ENCODE peak calls at places on chromosomes 7 and 10, in ten cellular contexts. One of them, this sample, is unnamed.

GRCh38 chr7:22821702-22822485 is 755 bp downstream of the TOMM7 start:
- DNase-seq in small intestine: peak
- DNase-seq in fibroblast of lung: no peak
- DNase-seq in fibroblast of villous mesenchyme: peak
- DNase-seq in tibial nerve: no peak
- DNase-seq in neuronal stem cell: no peak
- DNase-seq in endodermal cell: peak
- DNase-seq in H7: no peak
- DNase-seq in AG10803: peak
- DNase-seq in left ventricle myocardium inferior: no peak
- DNase-seq in this sample: no peak

GRCh38 chr10:9681655-9682054 is 1336.0 kb upstream of the CELF2 start:
- DNase-seq in small intestine: no peak
- DNase-seq in fibroblast of lung: no peak
- DNase-seq in fibroblast of villous mesenchyme: no peak
- DNase-seq in tibial nerve: no peak
- DNase-seq in neuronal stem cell: no peak
- DNase-seq in endodermal cell: no peak
- DNase-seq in H7: no peak
- DNase-seq in AG10803: no peak
- DNase-seq in left ventricle myocardium inferior: no peak
- DNase-seq in this sample: no peak

GRCh38 chr7:2598175-2598823 is 33.5 kb upstream of the TTYH3 start:
- DNase-seq in small intestine: no peak
- DNase-seq in fibroblast of lung: no peak
- DNase-seq in fibroblast of villous mesenchyme: no peak
- DNase-seq in tibial nerve: no peak
- DNase-seq in neuronal stem cell: no peak
- DNase-seq in endodermal cell: no peak
- DNase-seq in H7: peak
- DNase-seq in AG10803: no peak
- DNase-seq in left ventricle myocardium inferior: no peak
- DNase-seq in this sample: no peak

GRCh38 chr7:133668296-133669060 is 415.6 kb downstream of the EXOC4 start:
- DNase-seq in small intestine: no peak
- DNase-seq in fibroblast of lung: no peak
- DNase-seq in fibroblast of villous mesenchyme: no peak
- DNase-seq in tibial nerve: no peak
- DNase-seq in neuronal stem cell: no peak
- DNase-seq in endodermal cell: no peak
- DNase-seq in H7: no peak
- DNase-seq in AG10803: peak
- DNase-seq in left ventricle myocardium inferior: no peak
- DNase-seq in this sample: no peak

GRCh38 chr7:92076509-92076908 is 57.8 kb downstream of the CYP51A1 start:
- DNase-seq in small intestine: no peak
- DNase-seq in fibroblast of lung: no peak
- DNase-seq in fibroblast of villous mesenchyme: no peak
- DNase-seq in tibial nerve: no peak
- DNase-seq in neuronal stem cell: no peak
- DNase-seq in endodermal cell: no peak
- DNase-seq in H7: no peak
- DNase-seq in AG10803: no peak
- DNase-seq in left ventricle myocardium inferior: no peak
- DNase-seq in this sample: no peak

GRCh38 chr10:77927343-77928256 is 1.0 kb upstream of the DLG5 start:
- DNase-seq in small intestine: peak
- DNase-seq in fibroblast of lung: peak
- DNase-seq in fibroblast of villous mesenchyme: no peak
- DNase-seq in tibial nerve: no peak
- DNase-seq in neuronal stem cell: peak
- DNase-seq in endodermal cell: peak
- DNase-seq in H7: no peak
- DNase-seq in AG10803: no peak
- DNase-seq in left ventricle myocardium inferior: no peak
- DNase-seq in this sample: no peak

GRCh38 chr10:22597142-22597541 is 117.2 kb downstream of the PIP4K2A start:
- DNase-seq in small intestine: peak
- DNase-seq in fibroblast of lung: peak
- DNase-seq in fibroblast of villous mesenchyme: no peak
- DNase-seq in tibial nerve: no peak
- DNase-seq in neuronal stem cell: no peak
- DNase-seq in endodermal cell: peak
- DNase-seq in H7: no peak
- DNase-seq in AG10803: peak
- DNase-seq in left ventricle myocardium inferior: no peak
- DNase-seq in this sample: no peak

GRCh38 chr10:14302035-14302434 is 28.7 kb downstream of the FRMD4A start:
- DNase-seq in small intestine: no peak
- DNase-seq in fibroblast of lung: peak
- DNase-seq in fibroblast of villous mesenchyme: no peak
- DNase-seq in tibial nerve: no peak
- DNase-seq in neuronal stem cell: no peak
- DNase-seq in endodermal cell: no peak
- DNase-seq in H7: peak
- DNase-seq in AG10803: peak
- DNase-seq in left ventricle myocardium inferior: no peak
- DNase-seq in this sample: no peak

GRCh38 chr10:13161267-13162012 is at the start of gene MCM10:
- DNase-seq in small intestine: peak
- DNase-seq in fibroblast of lung: peak
- DNase-seq in fibroblast of villous mesenchyme: peak
- DNase-seq in tibial nerve: peak
- DNase-seq in neuronal stem cell: peak
- DNase-seq in endodermal cell: peak
- DNase-seq in H7: peak
- DNase-seq in AG10803: peak
- DNase-seq in left ventricle myocardium inferior: peak
- DNase-seq in this sample: peak

GRCh38 chr10:13160934-13161266 is 458 bp upstream of the MCM10 start:
- DNase-seq in small intestine: no peak
- DNase-seq in fibroblast of lung: no peak
- DNase-seq in fibroblast of villous mesenchyme: no peak
- DNase-seq in tibial nerve: no peak
- DNase-seq in neuronal stem cell: no peak
- DNase-seq in endodermal cell: no peak
- DNase-seq in H7: no peak
- DNase-seq in AG10803: no peak
- DNase-seq in left ventricle myocardium inferior: no peak
- DNase-seq in this sample: no peak

GRCh38 chr10:13162013-13162364 is 631 bp downstream of the MCM10 start:
- DNase-seq in small intestine: no peak
- DNase-seq in fibroblast of lung: peak
- DNase-seq in fibroblast of villous mesenchyme: no peak
- DNase-seq in tibial nerve: no peak
- DNase-seq in neuronal stem cell: peak
- DNase-seq in endodermal cell: no peak
- DNase-seq in H7: peak
- DNase-seq in AG10803: no peak
- DNase-seq in left ventricle myocardium inferior: no peak
- DNase-seq in this sample: no peak

GRCh38 chr10:13163859-13164258 is 2.5 kb downstream of the MCM10 start:
- DNase-seq in small intestine: no peak
- DNase-seq in fibroblast of lung: no peak
- DNase-seq in fibroblast of villous mesenchyme: no peak
- DNase-seq in tibial nerve: no peak
- DNase-seq in neuronal stem cell: no peak
- DNase-seq in endodermal cell: no peak
- DNase-seq in H7: no peak
- DNase-seq in AG10803: no peak
- DNase-seq in left ventricle myocardium inferior: no peak
- DNase-seq in this sample: no peak

GRCh38 chr10:13158401-13158800 is 3.0 kb upstream of the MCM10 start:
- DNase-seq in small intestine: peak
- DNase-seq in fibroblast of lung: no peak
- DNase-seq in fibroblast of villous mesenchyme: peak
- DNase-seq in tibial nerve: no peak
- DNase-seq in neuronal stem cell: no peak
- DNase-seq in endodermal cell: no peak
- DNase-seq in H7: no peak
- DNase-seq in AG10803: no peak
- DNase-seq in left ventricle myocardium inferior: no peak
- DNase-seq in this sample: no peak
- H3K4me3 ChIP-seq in small intestine: no peak
- H3K4me3 ChIP-seq in fibroblast of lung: peak
- H3K4me3 ChIP-seq in fibroblast of villous mesenchyme: peak
- H3K4me3 ChIP-seq in tibial nerve: peak
- H3K4me3 ChIP-seq in neuronal stem cell: no peak
- H3K4me3 ChIP-seq in endodermal cell: no peak
- H3K4me3 ChIP-seq in H7: no peak
- H3K4me3 ChIP-seq in AG10803: peak
- H3K4me3 ChIP-seq in left ventricle myocardium inferior: peak
- H3K4me3 ChIP-seq in this sample: no peak

GRCh38 chr7:100887186-100887954 is 2.1 kb downstream of the UFSP1 start:
- DNase-seq in small intestine: peak
- DNase-seq in fibroblast of lung: no peak
- DNase-seq in fibroblast of villous mesenchyme: no peak
- DNase-seq in tibial nerve: no peak
- DNase-seq in neuronal stem cell: no peak
- DNase-seq in endodermal cell: no peak
- DNase-seq in H7: peak
- DNase-seq in AG10803: no peak
- DNase-seq in left ventricle myocardium inferior: no peak
- DNase-seq in this sample: no peak

GRCh38 chr7:100888988-100889760 is at the start of gene UFSP1:
- DNase-seq in small intestine: no peak
- DNase-seq in fibroblast of lung: no peak
- DNase-seq in fibroblast of villous mesenchyme: no peak
- DNase-seq in tibial nerve: no peak
- DNase-seq in neuronal stem cell: no peak
- DNase-seq in endodermal cell: no peak
- DNase-seq in H7: no peak
- DNase-seq in AG10803: no peak
- DNase-seq in left ventricle myocardium inferior: no peak
- DNase-seq in this sample: no peak

GRCh38 chr7:100887955-100888481 is 1.5 kb downstream of the UFSP1 start:
- DNase-seq in small intestine: no peak
- DNase-seq in fibroblast of lung: no peak
- DNase-seq in fibroblast of villous mesenchyme: no peak
- DNase-seq in tibial nerve: no peak
- DNase-seq in neuronal stem cell: no peak
- DNase-seq in endodermal cell: no peak
- DNase-seq in H7: peak
- DNase-seq in AG10803: no peak
- DNase-seq in left ventricle myocardium inferior: no peak
- DNase-seq in this sample: no peak

GRCh38 chr7:100889761-100890639 is 485 bp upstream of the UFSP1 start:
- DNase-seq in small intestine: peak
- DNase-seq in fibroblast of lung: peak
- DNase-seq in fibroblast of villous mesenchyme: peak
- DNase-seq in tibial nerve: peak
- DNase-seq in neuronal stem cell: peak
- DNase-seq in endodermal cell: peak
- DNase-seq in H7: peak
- DNase-seq in AG10803: peak
- DNase-seq in left ventricle myocardium inferior: peak
- DNase-seq in this sample: peak

GRCh38 chr7:100888529-100888987 is 957 bp downstream of the UFSP1 start:
- DNase-seq in small intestine: peak
- DNase-seq in fibroblast of lung: no peak
- DNase-seq in fibroblast of villous mesenchyme: no peak
- DNase-seq in tibial nerve: no peak
- DNase-seq in neuronal stem cell: no peak
- DNase-seq in endodermal cell: no peak
- DNase-seq in H7: no peak
- DNase-seq in AG10803: no peak
- DNase-seq in left ventricle myocardium inferior: no peak
- DNase-seq in this sample: no peak
- H3K4me3 ChIP-seq in small intestine: peak
- H3K4me3 ChIP-seq in fibroblast of lung: peak
- H3K4me3 ChIP-seq in fibroblast of villous mesenchyme: peak
- H3K4me3 ChIP-seq in tibial nerve: peak
- H3K4me3 ChIP-seq in neuronal stem cell: peak
- H3K4me3 ChIP-seq in endodermal cell: peak
- H3K4me3 ChIP-seq in H7: peak
- H3K4me3 ChIP-seq in AG10803: peak
- H3K4me3 ChIP-seq in left ventricle myocardium inferior: peak
- H3K4me3 ChIP-seq in this sample: peak

GRCh38 chr7:101664390-101664789 is 35.3 kb upstream of the MYL10 start:
- DNase-seq in small intestine: no peak
- DNase-seq in fibroblast of lung: no peak
- DNase-seq in fibroblast of villous mesenchyme: no peak
- DNase-seq in tibial nerve: no peak
- DNase-seq in neuronal stem cell: no peak
- DNase-seq in endodermal cell: peak
- DNase-seq in H7: peak
- DNase-seq in AG10803: no peak
- DNase-seq in left ventricle myocardium inferior: no peak
- DNase-seq in this sample: no peak

GRCh38 chr7:101666293-101666692 is 37.2 kb upstream of the MYL10 start:
- DNase-seq in small intestine: no peak
- DNase-seq in fibroblast of lung: no peak
- DNase-seq in fibroblast of villous mesenchyme: no peak
- DNase-seq in tibial nerve: no peak
- DNase-seq in neuronal stem cell: no peak
- DNase-seq in endodermal cell: no peak
- DNase-seq in H7: no peak
- DNase-seq in AG10803: no peak
- DNase-seq in left ventricle myocardium inferior: no peak
- DNase-seq in this sample: no peak

GRCh38 chr7:101663747-101664146 is 34.7 kb upstream of the MYL10 start:
- DNase-seq in small intestine: no peak
- DNase-seq in fibroblast of lung: no peak
- DNase-seq in fibroblast of villous mesenchyme: no peak
- DNase-seq in tibial nerve: no peak
- DNase-seq in neuronal stem cell: no peak
- DNase-seq in endodermal cell: no peak
- DNase-seq in H7: no peak
- DNase-seq in AG10803: no peak
- DNase-seq in left ventricle myocardium inferior: no peak
- DNase-seq in this sample: no peak

GRCh38 chr7:101666751-101667150 is 37.7 kb upstream of the MYL10 start:
- DNase-seq in small intestine: no peak
- DNase-seq in fibroblast of lung: no peak
- DNase-seq in fibroblast of villous mesenchyme: no peak
- DNase-seq in tibial nerve: no peak
- DNase-seq in neuronal stem cell: no peak
- DNase-seq in endodermal cell: no peak
- DNase-seq in H7: no peak
- DNase-seq in AG10803: peak
- DNase-seq in left ventricle myocardium inferior: no peak
- DNase-seq in this sample: no peak

GRCh38 chr7:101664893-101665471 is 35.9 kb upstream of the MYL10 start:
- DNase-seq in small intestine: no peak
- DNase-seq in fibroblast of lung: no peak
- DNase-seq in fibroblast of villous mesenchyme: no peak
- DNase-seq in tibial nerve: no peak
- DNase-seq in neuronal stem cell: no peak
- DNase-seq in endodermal cell: no peak
- DNase-seq in H7: peak
- DNase-seq in AG10803: no peak
- DNase-seq in left ventricle myocardium inferior: no peak
- DNase-seq in this sample: no peak
- H3K4me3 ChIP-seq in small intestine: no peak
- H3K4me3 ChIP-seq in fibroblast of lung: no peak
- H3K4me3 ChIP-seq in fibroblast of villous mesenchyme: no peak
- H3K4me3 ChIP-seq in tibial nerve: no peak
- H3K4me3 ChIP-seq in neuronal stem cell: no peak
- H3K4me3 ChIP-seq in endodermal cell: no peak
- H3K4me3 ChIP-seq in H7: no peak
- H3K4me3 ChIP-seq in AG10803: no peak
- H3K4me3 ChIP-seq in left ventricle myocardium inferior: no peak
- H3K4me3 ChIP-seq in this sample: no peak

GRCh38 chr7:114930829-114931655 is 9.1 kb downstream of the MDFIC start:
- DNase-seq in small intestine: no peak
- DNase-seq in fibroblast of lung: peak
- DNase-seq in fibroblast of villous mesenchyme: peak
- DNase-seq in tibial nerve: no peak
- DNase-seq in neuronal stem cell: no peak
- DNase-seq in endodermal cell: no peak
- DNase-seq in H7: no peak
- DNase-seq in AG10803: no peak
- DNase-seq in left ventricle myocardium inferior: no peak
- DNase-seq in this sample: no peak

GRCh38 chr7:114930107-114930521 is 8.2 kb downstream of the MDFIC start:
- DNase-seq in small intestine: no peak
- DNase-seq in fibroblast of lung: no peak
- DNase-seq in fibroblast of villous mesenchyme: no peak
- DNase-seq in tibial nerve: no peak
- DNase-seq in neuronal stem cell: peak
- DNase-seq in endodermal cell: peak
- DNase-seq in H7: peak
- DNase-seq in AG10803: no peak
- DNase-seq in left ventricle myocardium inferior: no peak
- DNase-seq in this sample: no peak

GRCh38 chr7:114929570-114929969 is 7.7 kb downstream of the MDFIC start:
- DNase-seq in small intestine: no peak
- DNase-seq in fibroblast of lung: no peak
- DNase-seq in fibroblast of villous mesenchyme: no peak
- DNase-seq in tibial nerve: no peak
- DNase-seq in neuronal stem cell: no peak
- DNase-seq in endodermal cell: no peak
- DNase-seq in H7: no peak
- DNase-seq in AG10803: no peak
- DNase-seq in left ventricle myocardium inferior: no peak
- DNase-seq in this sample: no peak

GRCh38 chr7:114933665-114934064 is 11.8 kb downstream of the MDFIC start:
- DNase-seq in small intestine: no peak
- DNase-seq in fibroblast of lung: no peak
- DNase-seq in fibroblast of villous mesenchyme: no peak
- DNase-seq in tibial nerve: no peak
- DNase-seq in neuronal stem cell: no peak
- DNase-seq in endodermal cell: no peak
- DNase-seq in H7: no peak
- DNase-seq in AG10803: no peak
- DNase-seq in left ventricle myocardium inferior: no peak
- DNase-seq in this sample: no peak

GRCh38 chr7:114931656-114932011 is 9.7 kb downstream of the MDFIC start:
- DNase-seq in small intestine: peak
- DNase-seq in fibroblast of lung: no peak
- DNase-seq in fibroblast of villous mesenchyme: no peak
- DNase-seq in tibial nerve: no peak
- DNase-seq in neuronal stem cell: no peak
- DNase-seq in endodermal cell: no peak
- DNase-seq in H7: no peak
- DNase-seq in AG10803: no peak
- DNase-seq in left ventricle myocardium inferior: no peak
- DNase-seq in this sample: no peak
- H3K4me3 ChIP-seq in small intestine: no peak
- H3K4me3 ChIP-seq in fibroblast of lung: no peak
- H3K4me3 ChIP-seq in fibroblast of villous mesenchyme: no peak
- H3K4me3 ChIP-seq in tibial nerve: no peak
- H3K4me3 ChIP-seq in neuronal stem cell: no peak
- H3K4me3 ChIP-seq in endodermal cell: no peak
- H3K4me3 ChIP-seq in H7: no peak
- H3K4me3 ChIP-seq in AG10803: no peak
- H3K4me3 ChIP-seq in left ventricle myocardium inferior: no peak
- H3K4me3 ChIP-seq in this sample: no peak

This sample was measured in gastrocnemius medialis.